ENCODE peak calls at places on chromosomes 13 and 19, in eight cellular contexts. C is tibial nerve, I is esophagus squamous epithelium, E is ascending aorta, A is lower leg skin, N is endothelial cell of umbilical vein, D is IMR-90, K is choroid plexus epithelial cell. Z is an unnamed sample.

GRCh38 chr19:37899453-37899852 is 6.9 kb downstream of the WDR87 start:
- DNase-seq in E (no peak), I (no peak), N (no peak), A (no peak), D (no peak), K (no peak), C (no peak), Z (no peak)

GRCh38 chr19:36060430-36060829 is 5.7 kb downstream of the WDR62 start:
- DNase-seq in D (peak; percentile 63), E (no peak), N (peak; percentile 69), A (no peak), K (peak; percentile 86), I (no peak), C (peak; percentile 53), Z (peak; percentile 79)

GRCh38 chr19:28324275-28325060 is 888.5 kb downstream of the UQCRFS1 start:
- DNase-seq in N (no peak), K (peak; percentile 12), A (peak; percentile 13), E (no peak), I (no peak), D (no peak), C (no peak), Z (no peak)

GRCh38 chr13:65287405-65287804 is 1942.7 kb downstream of the PCDH9 start:
- DNase-seq in E (no peak), C (no peak), I (no peak), A (no peak), K (no peak), N (no peak), D (no peak), Z (no peak)

GRCh38 chr13:91347996-91348905 is 764 bp downstream of the MIR17HG start:
- DNase-seq in D (no peak), C (peak; percentile 27), K (peak; percentile 53), E (peak; percentile 70), N (peak; percentile 23), I (no peak), A (peak; percentile 90), Z (peak; percentile 49)

GRCh38 chr19:48190288-48191284 is 20.1 kb downstream of the ZSWIM9 start:
- DNase-seq in N (no peak), K (peak; percentile 82), A (peak; percentile 77), I (no peak), E (peak; percentile 57), D (peak; percentile 82), C (no peak), Z (peak; percentile 65)

GRCh38 chr13:98447881-98448641 is 128.8 kb downstream of the STK24 start:
- DNase-seq in K (peak; percentile 41), A (no peak), N (peak; percentile 45), C (peak; percentile 66), E (no peak), D (no peak), I (no peak), Z (no peak)

GRCh38 chr13:21118180-21118579 is 56.8 kb upstream of the LATS2 start:
- DNase-seq in E (no peak), K (no peak), N (no peak), C (no peak), I (no peak), D (no peak), A (no peak), Z (no peak)

DNA sequence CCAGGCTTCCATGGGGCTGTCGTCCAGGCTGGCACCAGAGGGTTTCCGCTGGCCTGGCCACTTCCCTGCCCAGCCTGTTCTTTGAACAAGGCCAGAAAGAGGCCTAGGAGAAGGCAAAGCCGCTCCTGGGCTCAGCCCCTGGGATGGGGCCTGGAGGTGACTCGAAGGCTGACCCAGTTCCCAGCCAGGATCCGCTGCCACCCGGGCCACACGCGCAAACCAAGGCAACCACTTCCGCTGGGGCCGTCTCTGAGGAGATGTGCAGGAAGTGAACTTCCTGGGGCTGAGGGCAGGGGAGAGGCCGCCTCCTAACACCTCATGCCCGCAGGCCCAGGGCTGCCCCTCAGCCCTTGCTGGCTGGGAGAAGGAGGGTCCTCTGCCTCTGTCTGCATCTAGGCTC is 15.2 kb downstream of the PLEKHF1 start:
- DNase-seq in C (no peak), A (no peak), N (no peak), E (peak; percentile 77), K (no peak), I (peak; percentile 35), D (no peak), Z (no peak)
- H3K4me3 ChIP-seq in C (no peak overlapping the region), A (no peak overlapping the region), N (no peak overlapping the region), E (no peak overlapping the region), K (no peak overlapping the region), I (peak overlapping the region; percentile 11), D (no peak overlapping the region), Z (no peak overlapping the region)

GRCh38 chr13:111503376-111503775 is 182.9 kb downstream of the TEX29 start:
- DNase-seq in N (no peak), K (no peak), C (no peak), A (peak; percentile 75), E (no peak), I (no peak), D (no peak), Z (no peak)

GRCh38 chr13:111503905-111504695 is 183.7 kb downstream of the TEX29 start:
- DNase-seq in D (no peak), I (no peak), A (peak; percentile 74), C (no peak), N (no peak), K (no peak), E (no peak), Z (no peak)

GRCh38 chr13:111506131-111506530 is 185.7 kb downstream of the TEX29 start:
- DNase-seq in A (peak; percentile 70), E (no peak), N (no peak), C (no peak), D (no peak), K (no peak), I (no peak), Z (no peak)

GRCh38 chr13:111506621-111507020 is 186.2 kb downstream of the TEX29 start:
- DNase-seq in A (peak; percentile 69), D (no peak), C (no peak), K (no peak), N (no peak), E (no peak), I (no peak), Z (no peak)

GRCh38 chr13:111505175-111505777 is 184.8 kb downstream of the TEX29 start:
- DNase-seq in K (no peak), E (no peak), D (no peak), I (no peak), A (peak; percentile 59), C (no peak), N (no peak), Z (no peak)
- TF ChIP-seq CTCF in K (no peak), E (no peak), D (no peak), I (no peak), A (no peak), C (no peak), N (no peak), Z (no peak)

GRCh38 chr19:18761531-18762110 is 29.5 kb downstream of the COMP start:
- DNase-seq in N (no peak), E (no peak), A (no peak), K (no peak), I (no peak), C (no peak), D (no peak), Z (no peak)
- H3K4me3 ChIP-seq in N (no peak overlapping the region), E (no peak overlapping the region), A (no peak overlapping the region), K (no peak overlapping the region), I (no peak overlapping the region), C (no peak overlapping the region), D (no peak overlapping the region), Z (no peak overlapping the region)

DNA sequence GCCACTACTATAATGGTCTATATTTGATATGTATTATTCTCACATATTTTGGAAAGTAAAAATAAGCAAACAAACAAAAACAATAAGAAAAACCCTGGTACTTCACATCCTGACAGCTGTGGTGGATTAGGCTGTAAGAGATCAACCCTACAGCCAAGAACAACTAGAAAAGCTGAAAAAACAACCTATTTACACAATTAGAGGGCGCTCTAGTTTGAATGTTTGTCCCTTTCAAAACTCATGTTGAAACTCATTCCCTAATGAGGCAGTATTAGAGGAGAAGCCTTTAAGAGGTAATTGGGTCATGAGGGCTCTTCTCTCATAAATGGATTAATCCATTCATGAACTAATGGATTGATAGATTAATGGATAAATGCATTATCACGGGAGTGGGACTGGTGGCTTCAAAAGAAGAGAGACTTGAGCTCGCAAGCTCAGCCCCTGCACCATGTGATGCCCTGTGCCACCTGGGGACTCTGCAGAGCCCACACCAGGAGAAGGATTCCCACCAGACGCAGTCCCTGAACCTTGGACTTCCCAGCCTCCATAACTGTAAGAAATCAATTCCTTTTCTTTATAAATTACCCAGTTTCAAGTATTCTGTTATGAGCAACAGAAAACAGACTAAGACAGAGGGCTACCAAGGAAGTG is 733.9 kb upstream of the ARGLU1 start:
- DNase-seq in E (no peak), D (no peak), I (no peak), K (peak; percentile 56), A (no peak), C (no peak), N (peak; percentile 17), Z (peak; percentile 31)
- TF ChIP-seq CTCF in E (no peak), D (no peak), I (no peak), K (peak; percentile 41), A (no peak), C (no peak), N (no peak), Z (peak; percentile 16)

DNA sequence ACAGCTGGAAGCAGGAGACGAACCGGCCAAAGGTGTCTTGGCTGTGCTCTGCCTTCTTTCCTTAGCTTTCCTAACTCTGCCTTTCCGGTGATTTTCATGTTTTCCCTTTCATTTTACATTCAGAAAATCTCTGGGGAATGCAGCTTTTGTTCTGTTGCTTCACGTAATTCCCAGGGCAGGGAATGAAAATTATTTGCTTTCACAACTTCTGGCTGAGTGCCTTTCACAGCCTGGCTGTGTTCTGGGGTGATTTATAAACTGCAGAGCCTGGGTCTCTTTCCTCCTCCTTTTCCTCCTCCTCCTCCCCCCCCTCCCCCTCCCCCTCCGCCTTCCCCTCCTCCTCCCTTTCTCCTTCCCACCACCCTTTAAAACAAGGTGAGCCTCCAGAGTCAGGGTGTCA is 84.3 kb downstream of the RNASEH2B start:
- DNase-seq in E (no peak), D (no peak), A (no peak), N (no peak), I (no peak), C (peak; percentile 61), K (peak; percentile 27), Z (peak; percentile 81)
- H3K4me3 ChIP-seq in E (no peak overlapping the region), D (no peak overlapping the region), A (no peak overlapping the region), N (no peak overlapping the region), I (no peak overlapping the region), C (no peak overlapping the region), K (no peak overlapping the region), Z (no peak overlapping the region)

DNA sequence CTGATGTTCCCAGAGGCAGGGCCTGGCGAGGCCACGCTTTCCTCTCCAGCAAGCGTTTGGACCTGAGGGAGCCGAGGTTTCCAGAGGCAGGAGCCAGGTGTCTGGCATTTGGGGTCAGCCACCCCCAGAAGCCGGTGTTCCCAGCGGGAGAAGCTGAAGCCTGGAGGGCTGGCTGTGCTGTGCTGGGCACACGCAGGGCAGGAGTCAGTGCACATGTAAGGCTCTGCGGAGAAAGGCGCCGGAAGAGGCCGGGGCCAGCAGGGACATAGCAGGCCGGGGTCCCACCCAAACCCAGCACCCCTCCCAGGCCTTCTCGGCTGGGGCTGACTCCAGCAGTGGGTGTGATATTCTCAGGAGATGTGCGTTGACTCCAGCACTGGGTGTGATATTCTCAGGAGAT is 31.6 kb downstream of the MCF2L start:
- DNase-seq in N (no peak), I (no peak), D (no peak), C (no peak), A (no peak), K (no peak), E (no peak), Z (no peak)
- TF ChIP-seq CTCF in N (no peak), I (no peak), D (no peak), C (no peak), A (no peak), K (no peak), E (no peak), Z (no peak)